ENCODE peak calls at places on chromosomes 1 and 21, in four cellular contexts. G is stimulated activated CD4-positive, alpha-beta T cell treated with anti-CD3 and anti-CD28 coated beads, TNF-alpha, amount 100 ng/mL, for 48 hours; Z is iris pigment epithelial cell; Q is globus pallidus. S is an unnamed sample.

GRCh38 chr1:36239941-36240637 is 15.8 kb downstream of the THRAP3 start:
- DNase-seq in G (no peak), Z (no peak), Q (peak), S (peak)

GRCh38 chr1:234538062-234538731 is 59.2 kb upstream of the TARBP1 start:
- DNase-seq in G (no peak), Z (no peak), Q (no peak), S (no peak)

GRCh38 chr1:108053291-108054023 is 88.5 kb upstream of the VAV3 start:
- DNase-seq in G (no peak), Z (peak), Q (no peak), S (no peak)

GRCh38 chr1:1100296-1100695 is 15.6 kb downstream of the C1orf159 start:
- DNase-seq in G (no peak), Z (no peak), Q (no peak), S (no peak)

GRCh38 chr1:28950006-28950405 is 35.6 kb downstream of the EPB41 start:
- DNase-seq in G (no peak), Z (no peak), Q (no peak), S (no peak)

GRCh38 chr1:200890818-200891773 is 3.6 kb upstream of the INAVA start:
- DNase-seq in G (no peak), Z (peak), Q (no peak), S (peak)

GRCh38 chr1:69991644-69992043 is 213.7 kb downstream of the LRRC40 start:
- DNase-seq in G (no peak), Z (peak), Q (no peak), S (no peak)

GRCh38 chr1:158246650-158247049 is 7.6 kb upstream of the CD1A start:
- DNase-seq in G (no peak), Z (no peak), Q (no peak), S (no peak)

GRCh38 chr1:43995984-43996732 is 4.8 kb downstream of the CCDC24 start:
- DNase-seq in G (no peak), Z (no peak), Q (no peak), S (peak)

GRCh38 chr1:242651817-242652216 is 127.3 kb upstream of the PLD5 start:
- DNase-seq in G (no peak), Z (no peak), Q (no peak), S (no peak)

GRCh38 chr1:48250572-48250971 is 28.1 kb downstream of the SLC5A9 start:
- DNase-seq in G (no peak), Z (no peak), Q (no peak), S (no peak)

GRCh38 chr1:220217383-220217988 is 54.8 kb downstream of the RAB3GAP2 start:
- DNase-seq in G (no peak), Z (peak), Q (no peak), S (no peak)

GRCh38 chr1:230394134-230394533 is 32.0 kb downstream of the PGBD5 start:
- DNase-seq in G (no peak), Z (no peak), Q (no peak), S (no peak)

GRCh38 chr21:36902793-36903192 is 63.7 kb downstream of the HLCS start:
- DNase-seq in G (no peak), Z (peak), Q (no peak), S (no peak)

GRCh38 chr21:44872568-44873355 is 728 bp downstream of the PTTG1IP start:
- DNase-seq in G (no peak), Z (peak), Q (peak), S (no peak)

GRCh38 chr1:150534002-150534401 is 15.2 kb upstream of the ADAMTSL4 start:
- DNase-seq in G (no peak), Z (no peak), Q (no peak), S (no peak)

GRCh38 chr1:76176020-76176419 is 101.5 kb downstream of the ST6GALNAC3 start:
- DNase-seq in G (no peak), Z (no peak), Q (no peak), S (no peak)

GRCh38 chr1:173429517-173430477 is 47.3 kb upstream of the PRDX6 start:
- DNase-seq in G (peak), Z (peak), Q (peak), S (peak)

GRCh38 chr1:212110617-212111016 is 75.1 kb downstream of the DTL start:
- DNase-seq in G (no peak), Z (peak), Q (no peak), S (no peak)

GRCh38 chr1:182163821-182164223 is 102.3 kb upstream of the ZNF648 start:
- DNase-seq in G (no peak), Z (no peak), Q (peak), S (peak)

GRCh38 chr1:161706483-161707347 is at the start of gene FCRLA:
- DNase-seq in G (no peak), Z (peak), Q (peak), S (no peak)

GRCh38 chr1:46535063-46535462 is 16.4 kb downstream of the KNCN start:
- DNase-seq in G (no peak), Z (no peak), Q (no peak), S (no peak)

GRCh38 chr1:167661527-167662436 is 31.8 kb downstream of the RCSD1 start:
- DNase-seq in G (no peak), Z (peak), Q (no peak), S (no peak)

GRCh38 chr1:248918126-248918525 is 12.1 kb downstream of the PGBD2 start:
- DNase-seq in G (no peak), Z (no peak), Q (no peak), S (no peak)

GRCh38 chr1:167473761-167474160 is 44.6 kb downstream of the CD247 start:
- DNase-seq in G (no peak), Z (no peak), Q (no peak), S (no peak)

GRCh38 chr1:35192056-35192852 is 691 bp downstream of the SFPQ start:
- DNase-seq in G (peak), Z (peak), Q (peak), S (peak)

S was measured in midbrain.